ENCODE peak calls at places on chromosomes 2 and 18, in ten cellular contexts. One of them, this sample, is unnamed.

GRCh38 chr2:76958749-76959148 is 563.4 kb downstream of the LRRTM4 start:
- DNase-seq in astrocyte: no peak
- DNase-seq in stomach: no peak
- DNase-seq in lung: no peak
- DNase-seq in neural progenitor cell: peak
- DNase-seq in endothelial cell of umbilical vein: peak
- DNase-seq in tibial nerve: no peak
- DNase-seq in sigmoid colon: no peak
- DNase-seq in fibroblast of lung: peak
- DNase-seq in transverse colon: no peak
- DNase-seq in this sample: peak

GRCh38 chr2:47652041-47652713 is 130.8 kb upstream of the MSH6 start:
- DNase-seq in astrocyte: no peak
- DNase-seq in stomach: no peak
- DNase-seq in lung: no peak
- DNase-seq in neural progenitor cell: no peak
- DNase-seq in endothelial cell of umbilical vein: no peak
- DNase-seq in tibial nerve: no peak
- DNase-seq in sigmoid colon: no peak
- DNase-seq in fibroblast of lung: no peak
- DNase-seq in transverse colon: no peak
- DNase-seq in this sample: no peak

GRCh38 chr18:47978603-47979002 is 48.1 kb upstream of the SMAD2 start:
- DNase-seq in astrocyte: no peak
- DNase-seq in stomach: no peak
- DNase-seq in lung: no peak
- DNase-seq in neural progenitor cell: peak
- DNase-seq in endothelial cell of umbilical vein: no peak
- DNase-seq in tibial nerve: no peak
- DNase-seq in sigmoid colon: no peak
- DNase-seq in fibroblast of lung: no peak
- DNase-seq in transverse colon: no peak
- DNase-seq in this sample: no peak

GRCh38 chr2:15844099-15844801 is 96.1 kb upstream of the MYCN start:
- DNase-seq in astrocyte: no peak
- DNase-seq in stomach: no peak
- DNase-seq in lung: no peak
- DNase-seq in neural progenitor cell: no peak
- DNase-seq in endothelial cell of umbilical vein: no peak
- DNase-seq in tibial nerve: no peak
- DNase-seq in sigmoid colon: no peak
- DNase-seq in fibroblast of lung: no peak
- DNase-seq in transverse colon: no peak
- DNase-seq in this sample: no peak

GRCh38 chr2:84077504-84077903 is 381.6 kb downstream of the SUCLG1 start:
- DNase-seq in astrocyte: no peak
- DNase-seq in stomach: no peak
- DNase-seq in lung: no peak
- DNase-seq in neural progenitor cell: peak
- DNase-seq in endothelial cell of umbilical vein: peak
- DNase-seq in tibial nerve: peak
- DNase-seq in sigmoid colon: no peak
- DNase-seq in fibroblast of lung: peak
- DNase-seq in transverse colon: peak
- DNase-seq in this sample: peak

GRCh38 chr2:10544252-10544651 is 96.1 kb upstream of the ODC1 start:
- DNase-seq in astrocyte: no peak
- DNase-seq in stomach: no peak
- DNase-seq in lung: no peak
- DNase-seq in neural progenitor cell: no peak
- DNase-seq in endothelial cell of umbilical vein: no peak
- DNase-seq in tibial nerve: no peak
- DNase-seq in sigmoid colon: no peak
- DNase-seq in fibroblast of lung: no peak
- DNase-seq in transverse colon: no peak
- DNase-seq in this sample: no peak

GRCh38 chr2:45274190-45274926 is 265.1 kb upstream of the SIX2 start:
- DNase-seq in astrocyte: no peak
- DNase-seq in stomach: peak
- DNase-seq in lung: no peak
- DNase-seq in neural progenitor cell: peak
- DNase-seq in endothelial cell of umbilical vein: no peak
- DNase-seq in tibial nerve: no peak
- DNase-seq in sigmoid colon: peak
- DNase-seq in fibroblast of lung: no peak
- DNase-seq in transverse colon: no peak
- DNase-seq in this sample: no peak

GRCh38 chr2:176473177-176473576 is 203.9 kb downstream of the MTX2 start:
- DNase-seq in astrocyte: no peak
- DNase-seq in stomach: no peak
- DNase-seq in lung: peak
- DNase-seq in neural progenitor cell: no peak
- DNase-seq in endothelial cell of umbilical vein: peak
- DNase-seq in tibial nerve: peak
- DNase-seq in sigmoid colon: peak
- DNase-seq in fibroblast of lung: peak
- DNase-seq in transverse colon: peak
- DNase-seq in this sample: peak

GRCh38 chr2:216606551-216607527 is 26.4 kb upstream of the IGFBP2 start:
- DNase-seq in astrocyte: no peak
- DNase-seq in stomach: no peak
- DNase-seq in lung: no peak
- DNase-seq in neural progenitor cell: peak
- DNase-seq in endothelial cell of umbilical vein: no peak
- DNase-seq in tibial nerve: no peak
- DNase-seq in sigmoid colon: no peak
- DNase-seq in fibroblast of lung: no peak
- DNase-seq in transverse colon: no peak
- DNase-seq in this sample: no peak

GRCh38 chr2:68203587-68203986 is 45.9 kb downstream of the PNO1 start:
- DNase-seq in astrocyte: no peak
- DNase-seq in stomach: no peak
- DNase-seq in lung: no peak
- DNase-seq in neural progenitor cell: no peak
- DNase-seq in endothelial cell of umbilical vein: no peak
- DNase-seq in tibial nerve: no peak
- DNase-seq in sigmoid colon: no peak
- DNase-seq in fibroblast of lung: no peak
- DNase-seq in transverse colon: no peak
- DNase-seq in this sample: no peak

GRCh38 chr2:1685957-1686783 is 58.1 kb downstream of the PXDN start:
- DNase-seq in astrocyte: peak
- DNase-seq in stomach: no peak
- DNase-seq in lung: no peak
- DNase-seq in neural progenitor cell: peak
- DNase-seq in endothelial cell of umbilical vein: peak
- DNase-seq in tibial nerve: no peak
- DNase-seq in sigmoid colon: no peak
- DNase-seq in fibroblast of lung: no peak
- DNase-seq in transverse colon: no peak
- DNase-seq in this sample: peak

GRCh38 chr18:473687-474265 is 26.7 kb downstream of the COLEC12 start:
- DNase-seq in astrocyte: no peak
- DNase-seq in stomach: no peak
- DNase-seq in lung: no peak
- DNase-seq in neural progenitor cell: no peak
- DNase-seq in endothelial cell of umbilical vein: no peak
- DNase-seq in tibial nerve: no peak
- DNase-seq in sigmoid colon: no peak
- DNase-seq in fibroblast of lung: no peak
- DNase-seq in transverse colon: no peak
- DNase-seq in this sample: no peak

GRCh38 chr2:30336978-30337841 is 105.9 kb downstream of the LBH start:
- DNase-seq in astrocyte: peak
- DNase-seq in stomach: no peak
- DNase-seq in lung: no peak
- DNase-seq in neural progenitor cell: no peak
- DNase-seq in endothelial cell of umbilical vein: no peak
- DNase-seq in tibial nerve: no peak
- DNase-seq in sigmoid colon: no peak
- DNase-seq in fibroblast of lung: no peak
- DNase-seq in transverse colon: peak
- DNase-seq in this sample: no peak

GRCh38 chr2:215619022-215619958 is 183.4 kb upstream of the FN1 start:
- DNase-seq in astrocyte: peak
- DNase-seq in stomach: no peak
- DNase-seq in lung: no peak
- DNase-seq in neural progenitor cell: peak
- DNase-seq in endothelial cell of umbilical vein: peak
- DNase-seq in tibial nerve: no peak
- DNase-seq in sigmoid colon: no peak
- DNase-seq in fibroblast of lung: peak
- DNase-seq in transverse colon: no peak
- DNase-seq in this sample: no peak

GRCh38 chr18:75472906-75473305 is 45.4 kb upstream of the SMIM21 start:
- DNase-seq in astrocyte: no peak
- DNase-seq in stomach: no peak
- DNase-seq in lung: no peak
- DNase-seq in neural progenitor cell: no peak
- DNase-seq in endothelial cell of umbilical vein: no peak
- DNase-seq in tibial nerve: no peak
- DNase-seq in sigmoid colon: no peak
- DNase-seq in fibroblast of lung: no peak
- DNase-seq in transverse colon: no peak
- DNase-seq in this sample: no peak

GRCh38 chr2:204452464-204453023 is 92.7 kb upstream of the PARD3B start:
- DNase-seq in astrocyte: peak
- DNase-seq in stomach: no peak
- DNase-seq in lung: peak
- DNase-seq in neural progenitor cell: peak
- DNase-seq in endothelial cell of umbilical vein: peak
- DNase-seq in tibial nerve: peak
- DNase-seq in sigmoid colon: peak
- DNase-seq in fibroblast of lung: peak
- DNase-seq in transverse colon: peak
- DNase-seq in this sample: peak

DNA sequence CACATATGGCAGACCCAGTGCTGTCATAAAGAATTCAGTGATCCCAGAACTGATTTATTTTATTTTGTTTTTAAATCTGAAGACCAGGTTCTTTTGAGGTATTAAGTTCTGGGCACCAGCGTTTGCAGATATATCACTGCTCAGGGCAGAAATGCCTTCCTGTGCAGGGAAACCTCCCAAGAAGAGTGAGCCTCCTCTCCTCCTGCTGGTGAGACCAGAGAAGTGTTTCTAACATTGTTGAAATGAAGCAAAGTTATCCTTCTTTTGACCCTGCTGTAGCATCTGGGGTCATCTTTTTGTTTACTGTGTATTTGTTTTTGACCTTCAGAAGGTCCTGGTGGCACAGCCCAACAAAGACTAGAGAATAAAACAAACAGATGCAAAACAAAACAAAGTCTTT is 94.0 kb downstream of the AQP4 start:
- DNase-seq in astrocyte: no peak
- DNase-seq in stomach: peak
- DNase-seq in lung: no peak
- DNase-seq in neural progenitor cell: peak
- DNase-seq in endothelial cell of umbilical vein: no peak
- DNase-seq in tibial nerve: no peak
- DNase-seq in sigmoid colon: no peak
- DNase-seq in fibroblast of lung: no peak
- DNase-seq in transverse colon: no peak
- DNase-seq in this sample: no peak
- TF ChIP-seq CTCF in astrocyte: no peak
- TF ChIP-seq CTCF in stomach: peak
- TF ChIP-seq CTCF in lung: no peak
- TF ChIP-seq CTCF in neural progenitor cell: peak
- TF ChIP-seq CTCF in endothelial cell of umbilical vein: no peak
- TF ChIP-seq CTCF in tibial nerve: no peak
- TF ChIP-seq CTCF in sigmoid colon: no peak
- TF ChIP-seq CTCF in fibroblast of lung: peak
- TF ChIP-seq CTCF in transverse colon: peak
- TF ChIP-seq CTCF in this sample: no peak

GRCh38 chr2:236888766-236889035 is 197.0 kb upstream of the COPS8 start:
- DNase-seq in astrocyte: no peak
- DNase-seq in stomach: no peak
- DNase-seq in lung: no peak
- DNase-seq in neural progenitor cell: no peak
- DNase-seq in endothelial cell of umbilical vein: no peak
- DNase-seq in tibial nerve: no peak
- DNase-seq in sigmoid colon: no peak
- DNase-seq in fibroblast of lung: no peak
- DNase-seq in transverse colon: no peak
- DNase-seq in this sample: no peak
- H3K27ac ChIP-seq in astrocyte: no peak
- H3K27ac ChIP-seq in stomach: peak
- H3K27ac ChIP-seq in lung: peak
- H3K27ac ChIP-seq in neural progenitor cell: no peak
- H3K27ac ChIP-seq in endothelial cell of umbilical vein: peak
- H3K27ac ChIP-seq in tibial nerve: no peak
- H3K27ac ChIP-seq in sigmoid colon: peak
- H3K27ac ChIP-seq in fibroblast of lung: no peak
- H3K27ac ChIP-seq in transverse colon: peak
- H3K27ac ChIP-seq in this sample: no peak

DNA sequence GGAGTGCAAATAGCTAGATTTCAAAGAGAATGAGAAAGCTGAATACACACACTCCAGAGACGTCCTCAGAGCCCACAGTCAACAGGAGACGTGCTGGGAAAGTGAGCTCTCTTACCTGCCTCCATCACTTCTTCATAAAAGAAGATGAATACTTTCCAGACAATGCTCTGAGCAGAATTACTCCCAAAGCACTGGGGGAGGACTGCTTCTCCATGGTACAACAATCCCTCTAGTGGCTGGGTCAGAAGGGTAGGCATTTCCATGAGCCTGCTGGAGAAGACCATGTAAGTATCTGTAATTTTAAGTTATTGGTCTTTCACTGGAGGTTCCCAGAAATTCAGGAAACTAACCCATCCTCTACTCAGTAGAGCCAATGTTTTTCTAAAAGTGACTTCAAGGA is 190.3 kb downstream of the RBM43 start:
- DNase-seq in astrocyte: peak
- DNase-seq in stomach: no peak
- DNase-seq in lung: no peak
- DNase-seq in neural progenitor cell: peak
- DNase-seq in endothelial cell of umbilical vein: peak
- DNase-seq in tibial nerve: no peak
- DNase-seq in sigmoid colon: no peak
- DNase-seq in fibroblast of lung: peak
- DNase-seq in transverse colon: no peak
- DNase-seq in this sample: no peak
- TF ChIP-seq CTCF in astrocyte: peak
- TF ChIP-seq CTCF in stomach: no peak
- TF ChIP-seq CTCF in lung: no peak
- TF ChIP-seq CTCF in neural progenitor cell: peak
- TF ChIP-seq CTCF in endothelial cell of umbilical vein: peak
- TF ChIP-seq CTCF in tibial nerve: no peak
- TF ChIP-seq CTCF in sigmoid colon: no peak
- TF ChIP-seq CTCF in fibroblast of lung: peak
- TF ChIP-seq CTCF in transverse colon: no peak
- TF ChIP-seq CTCF in this sample: no peak

DNA sequence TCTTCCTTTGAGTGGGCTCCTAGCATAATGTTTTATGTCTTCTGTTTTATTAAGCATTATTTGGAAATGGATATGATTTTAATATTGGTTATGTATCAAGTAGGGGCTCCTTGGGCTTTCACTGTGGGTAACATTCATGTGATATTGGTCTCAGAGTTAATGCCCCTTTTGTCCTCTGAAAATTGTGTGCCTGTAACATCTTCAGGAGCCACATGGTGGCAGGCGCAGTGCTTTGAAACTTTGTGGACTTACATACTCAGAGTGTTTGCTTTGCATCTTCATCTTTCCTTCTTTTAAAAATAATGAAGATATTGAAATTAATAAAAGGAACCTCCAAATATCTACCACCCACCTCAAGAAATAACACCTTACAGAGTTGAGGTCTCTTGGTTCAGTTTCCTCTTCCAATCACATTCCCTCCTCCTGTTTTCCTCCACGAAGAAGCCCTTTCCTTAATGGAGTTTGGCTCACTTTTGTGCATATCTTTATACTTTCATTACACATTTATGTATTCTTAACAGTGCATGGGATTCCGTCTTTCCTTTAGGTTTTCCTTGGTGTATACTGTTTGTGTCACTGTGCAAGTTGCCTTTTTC is 73.5 kb downstream of the LIMS1 start:
- DNase-seq in astrocyte: no peak
- DNase-seq in stomach: peak
- DNase-seq in lung: no peak
- DNase-seq in neural progenitor cell: peak
- DNase-seq in endothelial cell of umbilical vein: peak
- DNase-seq in tibial nerve: no peak
- DNase-seq in sigmoid colon: no peak
- DNase-seq in fibroblast of lung: peak
- DNase-seq in transverse colon: no peak
- DNase-seq in this sample: no peak
- H3K27ac ChIP-seq in astrocyte: no peak
- H3K27ac ChIP-seq in stomach: no peak
- H3K27ac ChIP-seq in lung: no peak
- H3K27ac ChIP-seq in neural progenitor cell: no peak
- H3K27ac ChIP-seq in endothelial cell of umbilical vein: no peak
- H3K27ac ChIP-seq in tibial nerve: no peak
- H3K27ac ChIP-seq in sigmoid colon: peak
- H3K27ac ChIP-seq in fibroblast of lung: no peak
- H3K27ac ChIP-seq in transverse colon: no peak
- H3K27ac ChIP-seq in this sample: no peak

This sample was measured in RWPE1.